ENCODE peak calls at places on chromosome 4, in five cellular contexts. N, B, K, M and E are unnamed samples.

GRCh38 chr4:66489783-66490452 is 819.6 kb upstream of the EPHA5 start:
- DNase-seq in N (peak; percentile 82), B (no peak), K (no peak), M (no peak), E (peak; percentile 23)

GRCh38 chr4:18422685-18423084 is 401.1 kb upstream of the LCORL start:
- DNase-seq in N (no peak), B (no peak), K (no peak), M (no peak), E (no peak)

GRCh38 chr4:41361831-41362646 is 105.3 kb downstream of the UCHL1 start:
- DNase-seq in N (no peak), B (no peak), K (no peak), M (no peak), E (no peak)

GRCh38 chr4:1113311-1114009 is at the start of gene RNF212:
- DNase-seq in N (no peak), B (no peak), K (peak; percentile 32), M (no peak), E (no peak)

GRCh38 chr4:115850799-115851509 is 737.5 kb upstream of the NDST4 start:
- DNase-seq in N (no peak), B (no peak), K (no peak), M (no peak), E (no peak)

GRCh38 chr4:149999485-150000074 is 78.7 kb upstream of the DCLK2 start:
- DNase-seq in N (peak; percentile 68), B (no peak), K (no peak), M (peak; percentile 61), E (no peak)

GRCh38 chr4:189305500-189305899 is 635.2 kb upstream of the FRG1 start:
- DNase-seq in N (no peak), B (no peak), K (no peak), M (no peak), E (no peak)

GRCh38 chr4:76709454-76709853 is 188.5 kb downstream of the SOWAHB start:
- DNase-seq in N (no peak), B (no peak), K (no peak), M (no peak), E (no peak)

GRCh38 chr4:108946237-108946636 is 183.4 kb upstream of the ETNPPL start:
- DNase-seq in N (no peak), B (no peak), K (no peak), M (no peak), E (no peak)

GRCh38 chr4:55030606-55031005 is 94.8 kb downstream of the KDR start:
- DNase-seq in N (no peak), B (no peak), K (no peak), M (no peak), E (no peak)

GRCh38 chr4:54277691-54278090 is 48.6 kb downstream of the PDGFRA start:
- DNase-seq in N (peak; percentile 72), B (no peak), K (peak; percentile 33), M (peak; percentile 34), E (peak; percentile 46)

GRCh38 chr4:67048530-67048929 is 496.8 kb downstream of the CENPC start:
- DNase-seq in N (no peak), B (no peak), K (no peak), M (no peak), E (no peak)

GRCh38 chr4:54165011-54165410 is 64.1 kb upstream of the PDGFRA start:
- DNase-seq in N (no peak), B (no peak), K (no peak), M (no peak), E (no peak)

GRCh38 chr4:53861856-53862610 is 202.4 kb downstream of the CHIC2 start:
- DNase-seq in N (peak; percentile 70), B (no peak), K (no peak), M (peak; percentile 88), E (no peak)

GRCh38 chr4:48725414-48725813 is 54.7 kb downstream of the FRYL start:
- DNase-seq in N (no peak), B (no peak), K (no peak), M (no peak), E (no peak)

GRCh38 chr4:74845834-74846233 is 51.5 kb upstream of the BTC start:
- DNase-seq in N (no peak), B (no peak), K (no peak), M (no peak), E (no peak)

GRCh38 chr4:173025131-173025530 is 143.5 kb upstream of the GALNT7 start:
- DNase-seq in N (peak; percentile 87), B (peak; percentile 20), K (peak; percentile 50), M (peak; percentile 65), E (no peak)

GRCh38 chr4:112563431-112564200 is 47.6 kb upstream of the NEUROG2 start:
- DNase-seq in N (no peak), B (no peak), K (no peak), M (no peak), E (no peak)

GRCh38 chr4:5024673-5025072 is 5.4 kb upstream of the CYTL1 start:
- DNase-seq in N (no peak), B (no peak), K (no peak), M (no peak), E (no peak)

GRCh38 chr4:148515248-148515647 is 73.0 kb upstream of the NR3C2 start:
- DNase-seq in N (peak; percentile 14), B (no peak), K (no peak), M (no peak), E (peak; percentile 56)

GRCh38 chr4:113708250-113708649 is 53.3 kb downstream of the CAMK2D start:
- DNase-seq in N (no peak), B (no peak), K (no peak), M (no peak), E (no peak)

GRCh38 chr4:161249779-161250440 is 913.9 kb downstream of the FSTL5 start:
- DNase-seq in N (no peak), B (no peak), K (no peak), M (no peak), E (no peak)

GRCh38 chr4:161248880-161249279 is 914.9 kb downstream of the FSTL5 start:
- DNase-seq in N (no peak), B (no peak), K (no peak), M (no peak), E (no peak)

GRCh38 chr4:161256172-161256571 is 907.6 kb downstream of the FSTL5 start:
- DNase-seq in N (no peak), B (no peak), K (no peak), M (no peak), E (no peak)

GRCh38 chr4:161254375-161254774 is 909.4 kb downstream of the FSTL5 start:
- DNase-seq in N (no peak), B (no peak), K (no peak), M (no peak), E (no peak)

DNA sequence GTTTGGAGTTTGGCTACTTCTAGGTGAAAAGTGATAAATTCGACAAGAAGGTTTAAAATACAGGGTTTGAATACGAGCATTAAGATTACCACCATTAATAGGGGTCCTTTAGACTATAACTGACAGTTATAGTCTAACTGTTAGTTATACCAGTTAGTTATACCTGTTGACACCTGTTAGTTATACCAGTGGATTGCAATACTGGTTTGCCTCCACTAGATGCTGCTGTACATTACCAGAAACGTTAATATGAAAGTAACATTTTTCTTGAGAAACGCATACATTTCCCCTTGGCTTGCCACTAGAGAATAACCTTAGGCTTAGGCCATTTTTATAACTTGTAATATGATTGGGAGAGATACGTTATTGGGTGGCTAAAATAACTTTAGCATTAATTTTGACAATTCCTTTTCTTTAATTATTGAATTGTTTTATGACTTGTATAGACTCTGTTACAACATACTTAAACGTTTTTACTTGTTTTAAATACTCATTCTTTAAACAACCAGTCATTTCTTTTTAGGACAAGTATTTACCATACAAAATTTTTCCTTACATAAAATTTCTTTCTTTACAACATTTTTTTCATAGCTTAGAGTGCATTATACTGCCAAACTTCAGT is 911.2 kb downstream of the FSTL5 start:
- DNase-seq in N (no peak), B (no peak), K (no peak), M (no peak), E (no peak)
- TF ChIP-seq CTCF in N (peak; percentile 54), B (peak; percentile 38), K (peak; percentile 39), M (peak; percentile 41), E (peak; percentile 80)

GRCh38 chr4:169484485-169484884 is 127.9 kb downstream of the NEK1 start:
- DNase-seq in N (peak; percentile 2), B (no peak), K (no peak), M (no peak), E (no peak)
- TF ChIP-seq CTCF in N (peak; percentile 44), B (no peak), K (no peak), M (no peak), E (no peak)

GRCh38 chr4:80204433-80204832 is 7.1 kb downstream of the PRDM8 start:
- DNase-seq in N (no peak), B (no peak), K (no peak), M (no peak), E (no peak)

GRCh38 chr4:80201326-80202151 is 4.2 kb downstream of the PRDM8 start:
- DNase-seq in N (no peak), B (no peak), K (peak; percentile 32), M (no peak), E (no peak)

GRCh38 chr4:80199947-80200346 is 2.6 kb downstream of the PRDM8 start:
- DNase-seq in N (no peak), B (no peak), K (no peak), M (no peak), E (no peak)

GRCh38 chr4:80202784-80203553 is 5.7 kb downstream of the PRDM8 start:
- DNase-seq in N (no peak), B (no peak), K (no peak), M (no peak), E (no peak)

DNA sequence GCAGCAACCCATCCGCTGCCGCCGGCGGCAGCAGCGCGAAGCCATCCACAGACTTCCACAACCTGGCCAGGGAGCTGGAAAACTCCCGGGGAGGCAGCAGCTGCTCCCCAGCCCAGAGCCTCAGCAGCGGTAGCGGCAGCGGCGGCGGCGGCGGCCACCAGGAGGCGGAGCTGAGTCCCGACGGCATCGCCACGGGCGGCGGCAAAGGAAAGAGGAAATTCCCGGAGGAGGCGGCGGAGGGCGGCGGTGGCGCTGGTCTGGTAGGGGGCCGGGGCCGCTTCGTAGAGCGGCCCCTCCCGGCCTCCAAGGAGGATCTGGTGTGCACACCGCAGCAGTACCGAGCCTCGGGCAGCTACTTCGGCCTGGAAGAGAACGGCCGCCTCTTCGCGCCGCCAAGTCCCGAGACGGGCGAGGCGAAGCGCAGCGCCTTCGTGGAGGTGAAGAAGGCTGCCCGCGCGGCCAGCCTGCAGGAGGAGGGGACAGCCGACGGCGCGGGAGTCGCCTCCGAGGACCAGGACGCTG is 4.9 kb downstream of the PRDM8 start:
- DNase-seq in N (peak; percentile 55), B (peak; percentile 54), K (peak; percentile 72), M (no peak), E (no peak)
- TF ChIP-seq CTCF in N (peak; percentile 65), B (peak; percentile 68), K (peak; percentile 76), M (peak; percentile 66), E (peak; percentile 52)

GRCh38 chr4:128782076-128782715 is 27.3 kb upstream of the JADE1 start:
- DNase-seq in N (no peak), B (no peak), K (no peak), M (no peak), E (no peak)
- TF ChIP-seq CTCF in N (no peak), B (no peak), K (no peak), M (no peak), E (peak; percentile 42)

DNA sequence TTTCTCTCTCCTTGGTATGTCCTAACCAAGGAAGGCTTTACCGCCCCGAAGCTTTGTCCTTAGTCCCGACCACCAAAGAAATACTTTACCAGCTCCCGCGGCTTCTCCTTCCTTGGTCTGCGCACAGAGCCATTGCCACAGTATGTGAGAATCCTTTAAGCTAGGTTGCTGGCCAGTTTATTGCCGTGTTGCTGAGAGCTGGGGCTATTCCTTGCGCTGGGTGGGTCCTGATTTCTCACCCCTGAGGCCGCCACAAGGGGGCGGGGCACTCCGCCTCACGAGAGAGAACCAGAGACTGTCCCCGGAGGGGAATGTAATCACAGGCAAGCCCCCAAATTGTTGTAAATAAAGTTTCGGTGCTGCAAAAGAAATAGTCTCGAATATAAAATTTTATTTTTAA is 331.0 kb upstream of the PCDH10 start:
- DNase-seq in N (no peak), B (no peak), K (no peak), M (no peak), E (no peak)
- TF ChIP-seq CTCF in N (peak; percentile 6), B (no peak), K (no peak), M (no peak), E (no peak)